ENCODE peak calls at places on chromosomes 13 and 19, in seven cellular contexts. D is mesendoderm, F is neuronal stem cell, P is H9, X is IMR-90, Q is mesenchymal stem cell, H is H1. S is an unnamed sample.
A peak's percentile ranks its signal among the peaks of the same experiment; 100 is the strongest.

GRCh38 chr19:19109601-19110000 is 28.7 kb downstream of the TMEM161A start:
- DNase-seq in D (no peak), F (no peak), P (no peak), X (peak; percentile 38), Q (peak; percentile 17), H (no peak), S (peak; percentile 33)

GRCh38 chr19:42140125-42140754 is 8.0 kb upstream of the POU2F2 start:
- DNase-seq in D (peak; percentile 88), F (peak; percentile 80), P (peak; percentile 90), X (peak; percentile 72), Q (peak; percentile 75), H (peak; percentile 31), S (peak; percentile 45)

GRCh38 chr13:50071399-50071798 is 56.2 kb downstream of the KCNRG start:
- DNase-seq in D (peak; percentile 1), F (no peak), P (no peak), X (no peak), Q (peak; percentile 50), H (no peak), S (no peak)

GRCh38 chr19:39864118-39864517 is 17.9 kb upstream of the FBL start:
- DNase-seq in D (no peak), F (no peak), P (no peak), X (no peak), Q (no peak), H (no peak), S (no peak)

GRCh38 chr13:92991687-92992086 is 234.9 kb upstream of the GPC6 start:
- DNase-seq in D (no peak), F (no peak), P (no peak), X (peak; percentile 11), Q (no peak), H (no peak), S (no peak)

GRCh38 chr19:40921005-40921897 is 39.2 kb upstream of the CYP2A7 start:
- DNase-seq in D (peak; percentile 77), F (no peak), P (no peak), X (no peak), Q (peak; percentile 43), H (no peak), S (no peak)

GRCh38 chr19:44677019-44677809 is 5.9 kb downstream of the CEACAM19 start:
- DNase-seq in D (peak; percentile 86), F (no peak), P (peak; percentile 74), X (peak; percentile 70), Q (peak; percentile 82), H (no peak), S (peak; percentile 94)

GRCh38 chr19:7975037-7975436 is 30.4 kb downstream of the ELAVL1 start:
- DNase-seq in D (no peak), F (no peak), P (no peak), X (no peak), Q (no peak), H (no peak), S (no peak)

GRCh38 chr19:38711726-38712153 is 32.5 kb downstream of the CAPN12 start:
- DNase-seq in D (no peak), F (no peak), P (no peak), X (peak; percentile 97), Q (peak; percentile 94), H (no peak), S (no peak)

GRCh38 chr19:31317098-31317497 is 32.1 kb downstream of the TSHZ3 start:
- DNase-seq in D (no peak), F (no peak), P (no peak), X (no peak), Q (peak; percentile 2), H (no peak), S (no peak)

GRCh38 chr13:21043898-21044297 is 17.5 kb downstream of the LATS2 start:
- DNase-seq in D (no peak), F (no peak), P (no peak), X (peak; percentile 96), Q (peak; percentile 92), H (no peak), S (no peak)
- H2BK5ac ChIP-seq in D (no peak overlapping the region), F (no peak overlapping the region), P (no peak overlapping the region), X (peak overlapping the region; percentile 85), Q (no peak overlapping the region), H (no peak overlapping the region), S (no peak overlapping the region)

DNA sequence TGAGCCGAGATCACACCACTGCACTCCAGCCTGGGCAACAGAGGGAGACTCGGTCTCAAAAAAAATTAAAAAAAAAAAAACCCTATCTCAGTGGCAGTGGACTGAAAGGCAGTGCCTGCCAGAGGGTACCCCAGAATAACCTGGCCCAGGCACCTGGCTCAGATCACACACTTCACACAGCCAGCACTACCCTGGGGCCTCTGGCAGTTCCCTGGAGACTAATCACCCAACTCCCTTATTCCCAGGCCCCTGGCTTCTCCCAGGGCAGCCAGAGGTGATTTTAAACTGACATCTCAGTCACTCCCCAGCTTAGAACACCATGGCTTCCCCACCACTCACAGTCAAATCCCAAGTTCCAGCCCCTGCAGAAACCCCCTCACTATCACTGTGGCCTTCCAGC is 3.5 kb upstream of the SLC27A5 start:
- DNase-seq in D (no peak), F (no peak), P (no peak), X (no peak), Q (no peak), H (no peak), S (no peak)
- H3K23ac ChIP-seq in D (no peak overlapping the region), F (no peak overlapping the region), P (no peak overlapping the region), X (no peak overlapping the region), Q (no peak overlapping the region), H (no peak overlapping the region), S (no peak overlapping the region)

DNA sequence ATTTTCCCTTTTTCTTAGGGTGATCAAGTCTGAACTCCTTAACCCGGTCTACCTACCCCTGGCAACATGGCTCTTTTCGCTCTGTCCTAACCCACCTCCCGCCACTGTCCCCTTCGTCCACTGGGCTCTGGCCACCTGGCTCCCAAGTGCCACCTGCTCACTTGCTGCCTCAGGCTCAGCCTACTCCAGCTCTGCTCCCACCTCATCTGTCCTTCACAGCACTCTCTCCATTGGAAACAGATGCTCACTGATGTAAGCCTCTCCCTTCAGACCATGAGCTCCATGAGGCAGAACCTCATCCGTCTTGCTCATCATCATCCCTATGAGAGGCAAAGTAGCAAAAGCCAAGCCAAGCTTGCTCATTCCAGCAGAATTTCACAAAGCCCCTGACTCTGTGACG is 35.2 kb upstream of the AMER2 start:
- DNase-seq in D (no peak), F (no peak), P (no peak), X (no peak), Q (no peak), H (no peak), S (no peak)
- H2BK120ac ChIP-seq in D (no peak overlapping the region), F (no peak overlapping the region), P (no peak overlapping the region), X (no peak overlapping the region), Q (no peak overlapping the region), H (no peak overlapping the region), S (no peak overlapping the region)

DNA sequence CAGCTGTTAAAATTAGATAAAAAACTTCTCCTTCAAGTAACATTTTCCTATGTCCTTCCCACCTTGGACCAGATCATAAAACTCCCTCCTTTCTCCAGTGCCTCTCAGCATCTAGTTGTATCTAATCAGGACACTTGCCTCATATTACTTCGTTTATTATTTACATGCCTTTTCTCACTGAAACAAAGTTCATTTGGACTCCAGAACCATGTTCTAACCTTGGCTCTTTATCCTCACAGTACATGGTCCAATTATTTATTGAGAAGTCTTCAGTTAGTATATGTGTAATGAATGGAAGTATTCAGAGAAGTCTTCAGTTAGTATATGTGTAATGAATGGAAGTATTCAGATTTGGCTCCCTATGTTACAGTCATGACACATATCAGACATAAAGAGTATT is 342.7 kb downstream of the OXGR1 start:
- DNase-seq in D (no peak), F (no peak), P (no peak), X (no peak), Q (no peak), H (no peak), S (no peak)
- H2BK5ac ChIP-seq in D (no peak overlapping the region), F (no peak overlapping the region), P (no peak overlapping the region), X (no peak overlapping the region), Q (no peak overlapping the region), H (no peak overlapping the region), S (no peak overlapping the region)

GRCh38 chr13:70893832-70894231 is 785.6 kb upstream of the KLHL1 start:
- DNase-seq in D (no peak), F (no peak), P (peak; percentile 23), X (no peak), Q (peak; percentile 45), H (no peak), S (no peak)
- H3K23ac ChIP-seq in D (no peak overlapping the region), F (no peak overlapping the region), P (no peak overlapping the region), X (no peak overlapping the region), Q (no peak overlapping the region), H (no peak overlapping the region), S (no peak overlapping the region)

GRCh38 chr13:20998649-20999415 is 62.6 kb downstream of the LATS2 start:
- DNase-seq in D (no peak), F (no peak), P (peak; percentile 59), X (no peak), Q (no peak), H (no peak), S (no peak)

GRCh38 chr13:21000647-21001046 is 60.7 kb downstream of the LATS2 start:
- DNase-seq in D (no peak), F (no peak), P (no peak), X (no peak), Q (no peak), H (no peak), S (no peak)

GRCh38 chr13:20994441-20994821 is 67.0 kb downstream of the LATS2 start:
- DNase-seq in D (no peak), F (no peak), P (no peak), X (no peak), Q (no peak), H (no peak), S (no peak)

GRCh38 chr13:20995245-20995829 is 66.0 kb downstream of the LATS2 start:
- DNase-seq in D (no peak), F (no peak), P (peak; percentile 9), X (no peak), Q (no peak), H (no peak), S (no peak)

DNA sequence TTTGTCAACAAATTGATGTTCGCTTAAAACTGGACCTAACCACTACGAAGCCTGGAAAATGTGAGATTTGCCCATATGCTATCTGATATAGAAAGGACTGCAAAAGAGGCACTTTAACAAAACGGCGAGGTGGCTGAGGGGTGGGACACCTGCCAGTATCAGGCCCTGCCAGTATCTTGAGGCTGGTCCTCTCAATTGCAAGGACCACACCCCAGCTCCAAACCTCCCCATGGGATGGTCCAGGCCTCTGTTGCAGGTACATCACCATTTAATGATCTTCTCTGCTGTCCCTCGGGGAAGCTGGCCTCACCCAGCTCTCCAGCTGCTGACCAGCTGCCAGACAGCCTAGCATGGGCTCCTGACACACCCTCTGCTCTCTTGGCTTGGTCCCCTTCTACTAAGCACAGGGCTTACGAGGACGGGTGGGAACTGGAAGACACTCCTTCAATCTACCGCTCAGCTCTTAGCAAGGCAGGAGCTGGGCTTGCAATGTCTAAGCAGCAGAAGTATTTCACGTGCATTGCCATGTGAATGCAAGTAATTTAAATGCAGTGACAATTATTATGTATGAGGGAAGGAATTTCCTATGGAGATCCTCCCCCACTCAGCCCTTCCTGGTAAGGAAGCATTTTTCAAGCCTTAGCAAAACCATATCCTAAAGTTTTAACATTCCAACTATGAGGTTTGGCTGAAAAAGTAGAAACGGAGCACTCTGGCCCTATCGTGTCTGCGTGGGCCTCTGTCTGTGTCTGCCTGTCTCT is 63.9 kb downstream of the LATS2 start:
- DNase-seq in D (peak; percentile 71), F (no peak), P (peak; percentile 50), X (peak; percentile 98), Q (peak; percentile 91), H (peak; percentile 19), S (peak; percentile 89)
- H2BK120ac ChIP-seq in D (no peak overlapping the region), F (no peak overlapping the region), P (no peak overlapping the region), X (peak overlapping the region; percentile 93), Q (no peak overlapping the region), H (no peak overlapping the region), S (no peak overlapping the region)

S was measured in trophoblast cell.